ENCODE peak calls at places on chromosomes 16 and 17, in nine cellular contexts. C is HCEC 1CT, J is GM12892, F is WTC11, R is HS-27A, D is NAMALWA, G is mammary epithelial cell, I is H54, K is ELF-1. B is an unnamed sample.

GRCh38 chr16:74461826-74462225 is 40.5 kb upstream of the CLEC18B start:
- DNase-seq in C (no peak), J (no peak), F (no peak), R (no peak), D (no peak), G (no peak), I (no peak), K (no peak), B (peak)

GRCh38 chr17:60501589-60501988 is 24.5 kb downstream of the APPBP2 start:
- DNase-seq in C (no peak), J (no peak), F (no peak), R (no peak), D (no peak), G (no peak), I (no peak), K (no peak), B (no peak)

GRCh38 chr16:74463888-74464287 is 42.6 kb upstream of the CLEC18B start:
- DNase-seq in C (no peak), J (no peak), F (no peak), R (no peak), D (no peak), G (no peak), I (no peak), K (no peak), B (no peak)

GRCh38 chr17:82212331-82213250 is at the start of gene CCDC57:
- DNase-seq in C (peak), J (peak), F (peak), R (no peak), D (peak), G (peak), I (peak), K (peak), B (no peak)

GRCh38 chr16:85735225-85735722 is 15.6 kb downstream of the C16orf74 start:
- DNase-seq in C (no peak), J (peak), F (no peak), R (no peak), D (peak), G (no peak), I (no peak), K (no peak), B (no peak)

GRCh38 chr17:64125937-64126336 is 4.0 kb downstream of the ERN1 start:
- DNase-seq in C (no peak), J (no peak), F (no peak), R (no peak), D (no peak), G (no peak), I (no peak), K (no peak), B (no peak)

GRCh38 chr16:30720694-30721093 is 21.7 kb downstream of the SRCAP start:
- DNase-seq in C (no peak), J (no peak), F (no peak), R (no peak), D (no peak), G (no peak), I (no peak), K (no peak), B (no peak)

GRCh38 chr16:1152651-1153259 is at the start of gene CACNA1H:
- DNase-seq in C (no peak), J (no peak), F (peak), R (no peak), D (no peak), G (no peak), I (no peak), K (no peak), B (no peak)

GRCh38 chr17:67570797-67571196 is 146.9 kb upstream of the NOL11 start:
- DNase-seq in C (no peak), J (no peak), F (no peak), R (no peak), D (peak), G (no peak), I (no peak), K (no peak), B (no peak)

GRCh38 chr16:80300876-80301275 is 239.9 kb upstream of the DYNLRB2 start:
- DNase-seq in C (no peak), J (no peak), F (no peak), R (peak), D (no peak), G (peak), I (peak), K (no peak), B (no peak)

GRCh38 chr17:1940810-1941185 is 84.3 kb downstream of the RTN4RL1 start:
- DNase-seq in C (no peak), J (no peak), F (no peak), R (no peak), D (no peak), G (no peak), I (no peak), K (no peak), B (no peak)

GRCh38 chr16:24848065-24848464 is 2.3 kb downstream of the SLC5A11 start:
- DNase-seq in C (peak), J (no peak), F (no peak), R (peak), D (no peak), G (peak), I (no peak), K (no peak), B (peak)

GRCh38 chr16:67447508-67448076 is 16.7 kb downstream of the HSD11B2 start:
- DNase-seq in C (peak), J (peak), F (peak), R (no peak), D (peak), G (no peak), I (no peak), K (peak), B (no peak)

GRCh38 chr16:11679250-11679649 is 11.0 kb downstream of the SNN start:
- DNase-seq in C (no peak), J (no peak), F (no peak), R (no peak), D (no peak), G (no peak), I (no peak), K (no peak), B (peak)

GRCh38 chr17:55444471-55445441 is 23.1 kb upstream of the MMD start:
- DNase-seq in C (peak), J (no peak), F (no peak), R (no peak), D (no peak), G (no peak), I (no peak), K (peak), B (no peak)

GRCh38 chr17:28895794-28896447 is 1.6 kb downstream of the FLOT2 start:
- DNase-seq in C (no peak), J (no peak), F (no peak), R (no peak), D (no peak), G (no peak), I (no peak), K (no peak), B (no peak)